ENCODE peak calls at places on chromosome 19, in ten cellular contexts. A, K, P, I, T, X, W, N, L and S are unnamed samples.

GRCh38 chr19:31444931-31445330 is 95.7 kb upstream of the TSHZ3 start:
- DNase-seq in A (no peak), K (no peak), P (no peak), I (no peak), T (no peak), X (no peak), W (no peak), N (no peak), L (no peak), S (peak)

GRCh38 chr19:17020823-17021222 is 5.8 kb downstream of the CPAMD8 start:
- DNase-seq in A (no peak), K (no peak), P (no peak), I (no peak), T (peak), X (no peak), W (no peak), N (peak), L (no peak), S (no peak)

GRCh38 chr19:55486043-55486970 is 1.3 kb downstream of the NAT14 start:
- DNase-seq in A (peak), K (no peak), P (no peak), I (no peak), T (no peak), X (no peak), W (no peak), N (no peak), L (no peak), S (no peak)

GRCh38 chr19:32316034-32316433 is 29.4 kb upstream of the ZNF507 start:
- DNase-seq in A (no peak), K (no peak), P (no peak), I (no peak), T (no peak), X (no peak), W (no peak), N (peak), L (no peak), S (peak)

GRCh38 chr19:15893498-15893897 is 4.4 kb downstream of the CYP4F2 start:
- DNase-seq in A (no peak), K (no peak), P (no peak), I (no peak), T (no peak), X (no peak), W (no peak), N (no peak), L (no peak), S (peak)

GRCh38 chr19:13082192-13083007 is 20.3 kb downstream of the LYL1 start:
- DNase-seq in A (no peak), K (no peak), P (peak), I (no peak), T (no peak), X (no peak), W (no peak), N (peak), L (no peak), S (no peak)

GRCh38 chr19:45556835-45557234 is 27.8 kb downstream of the OPA3 start:
- DNase-seq in A (no peak), K (no peak), P (no peak), I (no peak), T (no peak), X (no peak), W (no peak), N (no peak), L (no peak), S (no peak)

GRCh38 chr19:46913198-46913851 is 52.5 kb downstream of the ARHGAP35 start:
- DNase-seq in A (peak), K (no peak), P (no peak), I (no peak), T (no peak), X (no peak), W (no peak), N (no peak), L (no peak), S (no peak)

GRCh38 chr19:40365613-40366401 is 17.3 kb downstream of the PLD3 start:
- DNase-seq in A (no peak), K (peak), P (no peak), I (peak), T (no peak), X (peak), W (no peak), N (peak), L (peak), S (no peak)

GRCh38 chr19:47353307-47353712 is 4.2 kb downstream of the DHX34 start:
- DNase-seq in A (no peak), K (peak), P (no peak), I (no peak), T (no peak), X (no peak), W (no peak), N (no peak), L (no peak), S (no peak)

GRCh38 chr19:48819366-48819816 is 8.6 kb upstream of the BCAT2 start:
- DNase-seq in A (peak), K (peak), P (no peak), I (no peak), T (peak), X (no peak), W (no peak), N (no peak), L (peak), S (peak)

GRCh38 chr19:14146789-14147216 is 10.4 kb upstream of the ASF1B start:
- DNase-seq in A (no peak), K (no peak), P (peak), I (no peak), T (no peak), X (no peak), W (no peak), N (no peak), L (peak), S (no peak)

GRCh38 chr19:5850743-5851293 is 431 bp downstream of the FUT3 start:
- DNase-seq in A (no peak), K (peak), P (no peak), I (no peak), T (no peak), X (no peak), W (no peak), N (no peak), L (peak), S (no peak)

DNA sequence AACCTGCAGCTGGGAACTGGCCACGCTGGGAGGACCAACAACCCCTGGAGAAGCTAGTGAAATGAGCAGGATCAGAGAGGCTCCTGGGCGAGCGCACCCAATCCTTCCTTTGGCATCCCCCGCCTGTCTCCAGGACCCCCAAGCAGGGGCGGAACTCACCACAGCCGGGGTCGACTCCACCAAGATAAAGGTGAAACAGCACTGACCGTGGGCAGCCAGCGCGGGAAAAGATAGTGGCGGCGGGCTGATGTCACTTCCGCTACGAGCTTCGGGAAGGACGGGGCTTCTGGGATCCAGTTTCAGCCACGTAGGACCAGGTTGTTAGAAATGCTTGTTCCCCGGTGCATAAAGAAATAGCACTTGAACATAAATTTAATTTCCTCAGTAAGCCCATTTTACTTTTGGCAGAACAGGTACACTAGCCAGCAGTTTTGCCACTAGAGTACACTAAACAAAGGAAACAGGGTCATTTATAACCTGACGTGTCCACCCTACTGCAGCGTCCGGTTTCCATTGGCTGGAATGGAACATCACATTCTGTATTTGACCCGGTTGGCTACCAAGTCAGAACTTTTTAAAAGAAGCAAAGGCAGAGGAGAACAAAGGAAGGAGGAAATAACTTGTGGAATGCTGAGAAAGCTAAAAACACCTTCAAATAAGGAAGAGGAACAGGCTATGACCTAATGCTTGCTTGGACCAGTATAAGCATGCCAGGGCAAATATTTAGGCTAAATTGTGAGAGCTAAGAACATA is 25.5 kb upstream of the ZNF562 start:
- DNase-seq in A (no peak), K (no peak), P (no peak), I (no peak), T (no peak), X (no peak), W (no peak), N (no peak), L (no peak), S (no peak)
- TF ChIP-seq POLR2AphosphoS5 in A (no peak), K (no peak), P (no peak), I (no peak), T (no peak), X (no peak), W (no peak), N (no peak), L (no peak), S (no peak)

DNA sequence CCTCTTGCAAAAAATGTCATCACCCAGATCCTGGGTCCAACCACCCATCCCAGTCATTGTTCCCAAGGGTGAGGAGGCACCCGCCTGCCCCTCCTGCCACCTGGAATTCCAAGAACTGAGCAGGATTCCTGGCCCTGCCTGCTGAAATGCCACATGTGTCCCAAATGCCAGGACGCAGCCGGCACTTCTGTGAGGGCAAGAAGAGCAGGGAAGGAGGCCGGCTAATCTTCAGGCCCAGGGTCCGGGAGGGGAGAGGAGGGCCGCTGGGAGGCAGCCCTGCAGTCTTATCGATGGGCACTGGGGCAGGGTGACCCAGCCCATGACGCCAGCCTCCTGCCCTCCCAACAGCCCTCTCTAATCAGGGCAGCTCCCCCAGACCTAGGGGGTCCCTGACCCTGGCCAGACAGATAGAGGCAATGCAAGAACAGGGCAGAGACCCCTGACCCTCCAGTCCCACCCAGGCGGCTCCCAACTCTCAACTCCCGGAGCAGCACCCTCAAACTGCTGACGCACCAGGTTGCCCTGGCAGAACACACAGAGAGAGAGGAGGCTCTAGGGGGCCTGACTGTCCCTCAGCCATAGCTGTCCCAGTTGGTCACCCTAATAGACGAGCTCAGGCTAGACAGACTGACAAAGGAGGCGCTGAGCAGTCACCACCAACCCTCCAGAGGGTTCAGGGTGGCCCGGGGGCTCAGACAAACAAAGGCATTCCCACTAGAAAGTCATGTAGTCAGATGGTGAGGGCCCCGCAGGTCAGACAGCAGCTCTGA is 1.5 kb downstream of the MFSD12 start:
- DNase-seq in A (no peak), K (no peak), P (no peak), I (no peak), T (no peak), X (peak), W (no peak), N (no peak), L (no peak), S (no peak)
- H3K4me3 ChIP-seq in A (peak), K (peak), P (peak), I (no peak), T (peak), X (peak), W (peak), N (peak), L (peak), S (peak)

GRCh38 chr19:3375221-3376088 is 9.1 kb downstream of the NFIC start:
- DNase-seq in A (peak), K (peak), P (no peak), I (no peak), T (no peak), X (peak), W (no peak), N (no peak), L (peak), S (peak)
- TF ChIP-seq POLR2AphosphoS5 in A (no peak), K (no peak), P (no peak), I (no peak), T (no peak), X (peak), W (peak), N (no peak), L (peak), S (peak)

DNA sequence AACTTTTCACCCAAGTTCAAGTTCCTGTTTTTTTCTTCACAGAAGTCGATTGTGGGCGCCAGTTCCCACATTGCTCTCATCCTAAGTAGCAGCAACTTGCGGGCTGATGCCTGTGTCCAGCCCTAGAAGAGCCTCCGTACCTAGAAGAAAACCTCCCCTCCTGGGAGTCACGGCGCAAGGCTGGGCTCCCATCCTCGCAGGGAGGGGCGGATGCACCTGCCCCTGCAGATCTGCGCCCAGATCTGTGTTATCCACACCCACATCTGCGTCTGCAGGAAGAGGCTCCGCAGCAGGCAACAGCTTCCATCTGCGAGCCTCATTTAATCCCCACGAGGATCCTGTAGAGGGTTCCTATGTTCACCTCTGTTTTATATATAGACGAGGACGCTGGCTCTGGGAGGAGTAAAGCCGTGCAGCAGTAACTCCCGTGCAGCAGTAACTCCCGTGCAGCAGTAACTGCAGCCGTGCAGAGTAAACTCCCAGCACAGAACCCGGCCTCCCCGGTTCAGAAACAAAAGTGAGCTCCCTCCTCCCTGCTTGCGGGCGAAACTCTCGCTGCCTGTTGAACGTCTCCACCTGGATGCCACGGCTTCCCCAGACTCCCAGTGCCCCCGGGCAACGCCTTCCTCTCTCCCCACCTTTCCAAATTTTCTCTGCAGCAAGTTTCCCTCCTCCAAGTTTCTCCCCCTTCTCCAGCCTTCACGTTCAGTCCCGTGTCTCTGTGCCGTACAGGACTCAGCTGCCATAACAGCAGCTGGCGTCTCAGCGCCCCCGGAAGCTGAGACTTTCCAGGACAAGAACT is 23.5 kb upstream of the LAIR1 start:
- DNase-seq in A (no peak), K (no peak), P (peak), I (no peak), T (no peak), X (peak), W (no peak), N (peak), L (no peak), S (no peak)
- H3K4me3 ChIP-seq in A (peak), K (peak), P (peak), I (no peak), T (peak), X (peak), W (peak), N (peak), L (peak), S (peak)

DNA sequence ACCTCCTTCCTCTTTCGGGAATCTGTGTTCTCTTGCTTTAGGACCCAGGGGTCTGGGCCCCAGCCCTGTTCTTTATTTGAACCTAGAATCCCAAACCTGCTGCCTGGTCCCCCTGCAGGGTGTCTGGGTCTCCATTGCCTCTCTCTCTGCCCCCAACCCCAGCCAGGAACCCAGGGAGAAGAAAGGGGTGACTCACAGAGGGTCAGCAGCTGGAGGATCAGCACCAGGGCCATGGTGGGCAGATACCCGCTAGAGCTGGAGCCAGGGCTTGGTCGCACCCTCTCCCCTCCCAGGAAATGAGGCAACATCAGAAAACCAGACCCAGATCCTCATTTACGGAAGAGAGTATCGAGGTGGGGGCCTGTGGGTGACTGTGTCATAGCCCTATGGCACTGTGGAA is at the start of gene OSCAR:
- DNase-seq in A (no peak), K (no peak), P (peak), I (no peak), T (no peak), X (peak), W (no peak), N (no peak), L (no peak), S (no peak)
- TF ChIP-seq POLR2AphosphoS5 in A (no peak), K (no peak), P (peak), I (no peak), T (no peak), X (peak), W (no peak), N (no peak), L (no peak), S (no peak)

GRCh38 chr19:34975056-34975455 is 11.0 kb upstream of the ZNF792 start:
- DNase-seq in A (no peak), K (no peak), P (no peak), I (no peak), T (no peak), X (no peak), W (no peak), N (no peak), L (no peak), S (no peak)
- H3K4me3 ChIP-seq in A (no peak), K (no peak), P (no peak), I (no peak), T (no peak), X (no peak), W (no peak), N (no peak), L (no peak), S (no peak)